ENCODE peak calls at places on chromosome 3, in six cellular contexts. L, B, Z, P, R and V are unnamed samples.

GRCh38 chr3:88469216-88469615 is 319.5 kb downstream of the C3orf38 start:
- DNase-seq in L (peak), B (peak), Z (no peak), P (no peak), R (no peak), V (no peak)

GRCh38 chr3:147341727-147342126 is 64.6 kb downstream of the ZIC4 start:
- DNase-seq in L (no peak), B (no peak), Z (peak), P (no peak), R (no peak), V (no peak)

GRCh38 chr3:27542469-27542868 is 58.3 kb upstream of the SLC4A7 start:
- DNase-seq in L (no peak), B (no peak), Z (no peak), P (no peak), R (no peak), V (no peak)

GRCh38 chr3:15722877-15723623 is 74.7 kb downstream of the ANKRD28 start:
- DNase-seq in L (no peak), B (no peak), Z (no peak), P (no peak), R (no peak), V (no peak)

GRCh38 chr3:134056464-134056891 is 26.8 kb upstream of the SLCO2A1 start:
- DNase-seq in L (no peak), B (peak), Z (peak), P (no peak), R (peak), V (peak)

GRCh38 chr3:135499426-135499825 is 466.1 kb upstream of the PPP2R3A start:
- DNase-seq in L (peak), B (no peak), Z (no peak), P (no peak), R (no peak), V (no peak)

GRCh38 chr3:125186261-125186770 is 26.2 kb downstream of the SLC12A8 start:
- DNase-seq in L (peak), B (peak), Z (no peak), P (no peak), R (peak), V (peak)

GRCh38 chr3:143484851-143485512 is 363.3 kb downstream of the SLC9A9 start:
- DNase-seq in L (peak), B (peak), Z (no peak), P (no peak), R (no peak), V (no peak)

GRCh38 chr3:51392301-51393095 is 1.4 kb downstream of the RBM15B start:
- DNase-seq in L (no peak), B (no peak), Z (no peak), P (no peak), R (no peak), V (no peak)